ENCODE peak calls at places on chromosomes 3 and 15, in ten cellular contexts. I, U, R, Z, E, O, N, V, X and L are unnamed samples.

GRCh38 chr3:81352867-81353266 is 408.6 kb downstream of the GBE1 start:
- DNase-seq in X (no peak), I (peak), N (peak), Z (peak), V (no peak), R (no peak), O (no peak), U (no peak), E (no peak), L (peak)

GRCh38 chr3:19866751-19867347 is 67.2 kb downstream of the EFHB start:
- DNase-seq in E (peak), X (peak), R (no peak), Z (peak), O (peak), V (no peak), N (peak), U (peak), I (peak), L (peak)

GRCh38 chr3:128167973-128168674 is 14.8 kb downstream of the EEFSEC start:
- DNase-seq in N (no peak), Z (no peak), X (no peak), E (no peak), R (no peak), O (no peak), U (no peak), I (peak), V (no peak), L (peak)

GRCh38 chr3:196055683-196056270 is 26.1 kb downstream of the TFRC start:
- DNase-seq in N (no peak), V (no peak), R (peak), X (no peak), I (peak), O (no peak), Z (no peak), E (no peak), U (no peak), L (no peak)

GRCh38 chr3:64518496-64518895 is 169.3 kb downstream of the ADAMTS9 start:
- DNase-seq in O (no peak), V (no peak), U (no peak), N (no peak), X (no peak), I (no peak), Z (no peak), R (no peak), E (no peak), L (no peak)

GRCh38 chr3:31275038-31275562 is 257.6 kb upstream of the STT3B start:
- DNase-seq in I (peak), X (no peak), R (peak), N (peak), O (peak), E (no peak), V (no peak), Z (no peak), U (no peak), L (no peak)

GRCh38 chr3:46208167-46208704 is at the start of gene CCR1:
- DNase-seq in O (no peak), E (peak), I (peak), N (peak), V (no peak), Z (peak), U (peak), X (no peak), R (peak), L (peak)

GRCh38 chr3:48088056-48088748 is 72.0 kb upstream of the MAP4 start:
- DNase-seq in I (no peak), R (no peak), U (no peak), E (no peak), Z (peak), N (peak), O (peak), V (no peak), X (no peak), L (no peak)

GRCh38 chr15:94844533-94845390 is 613.4 kb downstream of the MCTP2 start:
- DNase-seq in R (peak), U (no peak), E (no peak), Z (peak), X (peak), N (peak), V (no peak), O (no peak), I (peak), L (no peak)

GRCh38 chr3:193134895-193135294 is 106.1 kb upstream of the PLAAT1 start:
- DNase-seq in X (no peak), N (peak), Z (no peak), E (no peak), U (no peak), O (peak), V (no peak), I (peak), R (no peak), L (no peak)

GRCh38 chr3:69718832-69719231 is 20.4 kb upstream of the MITF start:
- DNase-seq in N (no peak), X (no peak), U (no peak), Z (peak), R (no peak), V (no peak), I (no peak), E (no peak), O (no peak), L (peak)

GRCh38 chr15:88487796-88488523 is 20.5 kb downstream of the MRPS11 start:
- DNase-seq in I (no peak), E (no peak), R (no peak), V (no peak), U (no peak), N (no peak), O (no peak), X (no peak), Z (no peak), L (no peak)

GRCh38 chr3:12399226-12399625 is 85.1 kb upstream of the TSEN2 start:
- DNase-seq in Z (no peak), E (no peak), U (no peak), O (no peak), I (no peak), N (no peak), V (no peak), R (no peak), X (no peak), L (no peak)

GRCh38 chr3:24475945-24476344 is 18.7 kb downstream of the THRB start:
- DNase-seq in X (no peak), I (no peak), N (no peak), E (no peak), Z (peak), O (no peak), R (no peak), U (no peak), V (no peak), L (no peak)

GRCh38 chr3:66561374-66561773 is 60.6 kb upstream of the LRIG1 start:
- DNase-seq in E (no peak), U (no peak), I (no peak), N (no peak), Z (no peak), X (no peak), O (no peak), R (no peak), V (no peak), L (no peak)

GRCh38 chr3:196339493-196340254 is 1.5 kb upstream of the TM4SF19 start:
- DNase-seq in X (no peak), I (peak), U (no peak), E (no peak), N (peak), R (no peak), V (no peak), O (peak), Z (no peak), L (no peak)

GRCh38 chr3:5197470-5198312 is 10.2 kb downstream of the EDEM1 start:
- DNase-seq in U (no peak), Z (no peak), R (no peak), N (no peak), V (no peak), I (peak), O (peak), X (no peak), E (no peak), L (no peak)

GRCh38 chr3:98563661-98564281 is 29.6 kb downstream of the CPOX start:
- DNase-seq in X (no peak), U (no peak), Z (no peak), I (peak), O (no peak), E (no peak), N (no peak), R (no peak), V (no peak), L (no peak)

GRCh38 chr15:34049096-34049495 is 10.1 kb upstream of the AVEN start:
- DNase-seq in V (no peak), O (peak), X (no peak), E (no peak), R (no peak), Z (no peak), I (peak), U (no peak), N (no peak), L (no peak)

GRCh38 chr15:100818927-100819326 is 60.7 kb upstream of the ALDH1A3 start:
- DNase-seq in R (no peak), N (no peak), O (peak), U (no peak), Z (no peak), I (peak), E (no peak), V (no peak), X (no peak), L (no peak)

GRCh38 chr3:31531465-31531991 is 1.2 kb upstream of the STT3B start:
- DNase-seq in I (no peak), N (no peak), R (no peak), O (no peak), X (no peak), U (no peak), E (no peak), Z (no peak), V (no peak), L (no peak)

GRCh38 chr3:144499346-144499745 is 527.7 kb downstream of the DIPK2A start:
- DNase-seq in Z (no peak), I (no peak), R (no peak), U (no peak), N (no peak), V (no peak), O (no peak), E (no peak), X (no peak), L (no peak)

GRCh38 chr3:186953011-186953487 is 22.7 kb downstream of the ST6GAL1 start:
- DNase-seq in X (no peak), N (no peak), V (no peak), O (no peak), U (no peak), I (no peak), R (no peak), E (no peak), Z (no peak), L (no peak)

GRCh38 chr15:47374222-47374621 is 343.1 kb upstream of the SEMA6D start:
- DNase-seq in N (no peak), O (no peak), X (no peak), U (no peak), I (peak), Z (peak), E (no peak), R (no peak), V (no peak), L (no peak)

GRCh38 chr3:72896996-72897757 is 9.3 kb downstream of the GXYLT2 start:
- DNase-seq in O (peak), V (no peak), N (no peak), Z (no peak), X (no peak), E (no peak), I (peak), R (no peak), U (no peak), L (no peak)

GRCh38 chr3:49998326-49998725 is 58.4 kb downstream of the RBM6 start:
- DNase-seq in V (no peak), N (no peak), U (no peak), E (no peak), X (no peak), O (no peak), I (peak), R (no peak), Z (no peak), L (no peak)

GRCh38 chr3:89145995-89146394 is 38.6 kb downstream of the EPHA3 start:
- DNase-seq in X (no peak), N (peak), O (peak), I (peak), U (no peak), R (no peak), E (no peak), V (no peak), Z (no peak), L (no peak)

GRCh38 chr3:132553811-132554210 is 43.3 kb upstream of the ACKR4 start:
- DNase-seq in X (no peak), I (no peak), V (no peak), E (no peak), Z (no peak), R (no peak), O (no peak), U (no peak), N (no peak), L (no peak)

GRCh38 chr3:69005071-69005816 is 8.2 kb downstream of the EOGT start:
- DNase-seq in O (no peak), Z (no peak), N (no peak), V (no peak), U (no peak), E (no peak), I (peak), R (no peak), X (no peak), L (no peak)

GRCh38 chr15:60528530-60528929 is 49.6 kb upstream of the ICE2 start:
- DNase-seq in I (no peak), R (no peak), U (no peak), V (no peak), E (no peak), Z (no peak), N (no peak), O (no peak), X (no peak), L (no peak)

GRCh38 chr3:24323272-24323671 is 171.4 kb downstream of the THRB start:
- DNase-seq in E (no peak), Z (no peak), V (no peak), I (no peak), O (no peak), X (no peak), N (no peak), R (no peak), U (no peak), L (no peak)

GRCh38 chr3:48770187-48770502 is 53.1 kb upstream of the IP6K2 start:
- DNase-seq in Z (no peak), O (no peak), E (no peak), U (no peak), I (no peak), V (no peak), N (no peak), X (no peak), R (no peak), L (peak)